ENCODE peak calls at places on chromosomes 1 and 21, in six cellular contexts. D is breast epithelium, T is upper lobe of right lung, X is HCT116, G is H9, M is foreskin keratinocyte. Q is an unnamed sample.

GRCh38 chr1:56063461-56063860 is 515.9 kb downstream of the PLPP3 start:
- DNase-seq in D (peak), T (no peak), X (no peak), G (no peak), M (no peak), Q (peak)

GRCh38 chr1:36738245-36738644 is 255.5 kb upstream of the CSF3R start:
- DNase-seq in D (no peak), T (no peak), X (no peak), G (no peak), M (no peak), Q (no peak)

GRCh38 chr21:31471865-31472264 is 127.8 kb upstream of the TIAM1 start:
- DNase-seq in D (no peak), T (no peak), X (no peak), G (no peak), M (no peak), Q (no peak)

GRCh38 chr21:39612233-39613028 is at the start of gene B3GALT5:
- DNase-seq in D (no peak), T (no peak), X (peak), G (peak), M (no peak), Q (no peak)

GRCh38 chr1:157363660-157364140 is 188.6 kb downstream of the FCRL5 start:
- DNase-seq in D (no peak), T (no peak), X (peak), G (peak), M (no peak), Q (no peak)

GRCh38 chr1:41713557-41714327 is 205.0 kb downstream of the HIVEP3 start:
- DNase-seq in D (no peak), T (peak), X (no peak), G (no peak), M (peak), Q (no peak)

GRCh38 chr1:159218846-159219636 is 14.4 kb downstream of the ACKR1 start:
- DNase-seq in D (no peak), T (no peak), X (no peak), G (no peak), M (no peak), Q (no peak)

GRCh38 chr1:109539676-109540075 is at the start of gene GPR61:
- DNase-seq in D (no peak), T (no peak), X (no peak), G (no peak), M (no peak), Q (no peak)

DNA sequence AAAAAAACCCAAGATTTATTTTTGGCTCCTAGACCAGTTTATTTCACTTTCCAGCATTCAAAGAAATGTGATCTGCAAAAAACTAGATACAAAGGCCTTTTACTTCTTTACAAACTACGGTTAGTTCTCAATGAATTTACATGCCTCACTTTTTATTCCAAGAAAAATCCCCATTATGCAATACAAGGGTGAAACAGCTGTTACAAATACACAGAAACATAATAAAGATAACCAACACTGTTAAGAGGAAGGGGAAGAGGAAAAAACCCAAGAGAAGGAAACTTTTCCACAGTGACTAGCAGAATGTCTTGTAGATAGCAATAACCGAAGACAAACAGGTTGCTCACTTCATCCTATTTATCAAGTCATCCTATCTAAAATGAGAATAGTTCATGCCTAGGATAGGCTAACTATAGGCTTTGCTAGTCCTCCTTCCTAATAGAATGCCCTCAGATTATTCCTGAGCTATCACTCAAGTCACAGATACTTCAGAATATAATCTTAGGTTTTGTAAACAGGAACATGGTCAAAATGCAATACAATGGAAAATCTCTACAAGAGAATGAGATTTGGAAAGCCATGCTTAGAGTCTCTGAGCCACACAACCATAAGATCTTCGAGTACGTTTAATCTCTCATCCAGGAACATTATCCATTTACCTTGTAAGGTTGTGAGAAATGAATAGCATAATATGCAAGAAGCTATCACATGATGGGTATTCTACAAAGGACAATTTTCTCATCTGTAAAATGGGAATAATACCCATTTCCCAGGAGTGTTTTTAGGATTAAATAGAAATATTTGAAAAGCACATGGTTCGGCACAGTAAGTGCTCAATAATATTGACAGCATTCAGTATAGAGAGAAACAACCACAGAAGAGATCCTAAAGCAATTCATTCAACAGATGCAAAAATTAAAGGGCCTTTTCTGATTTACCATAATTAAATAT is 5.4 kb downstream of the PNRC2 start:
- DNase-seq in D (no peak), T (no peak), X (no peak), G (no peak), M (no peak), Q (no peak)
- H3K27ac ChIP-seq in D (peak), T (peak), X (no peak), G (no peak), M (no peak), Q (no peak)

GRCh38 chr1:27567183-27567526 is 36.8 kb downstream of the AHDC1 start:
- DNase-seq in D (no peak), T (no peak), X (no peak), G (no peak), M (no peak), Q (no peak)

GRCh38 chr1:27566462-27567182 is 37.3 kb downstream of the AHDC1 start:
- DNase-seq in D (no peak), T (no peak), X (no peak), G (no peak), M (no peak), Q (no peak)

GRCh38 chr1:27569088-27569459 is 34.9 kb downstream of the AHDC1 start:
- DNase-seq in D (no peak), T (no peak), X (no peak), G (no peak), M (no peak), Q (no peak)

GRCh38 chr1:27568247-27569087 is 35.5 kb downstream of the AHDC1 start:
- DNase-seq in D (peak), T (peak), X (peak), G (peak), M (peak), Q (peak)

GRCh38 chr1:27567931-27568246 is 36.1 kb downstream of the AHDC1 start:
- DNase-seq in D (no peak), T (no peak), X (no peak), G (no peak), M (no peak), Q (no peak)
- H3K27ac ChIP-seq in D (peak), T (peak), X (peak), G (no peak), M (no peak), Q (peak)

DNA sequence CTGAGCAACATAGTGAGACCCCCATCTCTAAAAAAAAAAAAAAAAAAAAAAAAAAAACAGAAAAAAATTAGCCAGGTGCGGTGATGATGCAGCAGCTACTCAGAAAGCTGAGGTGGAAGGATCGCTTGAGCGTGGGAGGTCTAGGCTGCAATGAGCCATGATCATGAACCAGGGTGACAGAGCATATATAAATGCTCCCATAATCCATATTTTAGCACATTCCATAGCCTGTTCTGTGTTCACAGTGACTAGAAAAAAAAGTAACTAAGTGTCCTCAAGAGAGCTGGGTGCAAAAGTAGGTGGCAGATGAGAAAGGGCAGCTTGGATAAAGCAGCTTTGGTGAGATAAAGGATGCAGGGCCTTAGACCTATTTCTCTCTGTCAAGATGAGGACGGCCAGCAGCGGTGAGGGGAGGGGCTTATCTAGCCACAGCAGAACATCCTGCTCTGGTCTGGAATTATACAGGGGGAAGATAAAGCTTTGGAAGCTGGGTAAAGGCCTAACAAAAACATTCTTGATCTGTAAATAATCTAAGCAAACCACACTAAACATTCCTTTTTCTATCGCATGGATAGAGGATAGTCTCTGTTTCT is 205.3 kb downstream of the DAB1 start:
- DNase-seq in D (no peak), T (no peak), X (no peak), G (no peak), M (no peak), Q (no peak)
- H3K27ac ChIP-seq in D (no peak), T (no peak), X (no peak), G (no peak), M (no peak), Q (no peak)

GRCh38 chr1:19465650-19466049 is 19.7 kb downstream of the CAPZB start:
- DNase-seq in D (no peak), T (no peak), X (no peak), G (no peak), M (no peak), Q (no peak)
- H3K27ac ChIP-seq in D (peak), T (peak), X (no peak), G (no peak), M (no peak), Q (peak)

DNA sequence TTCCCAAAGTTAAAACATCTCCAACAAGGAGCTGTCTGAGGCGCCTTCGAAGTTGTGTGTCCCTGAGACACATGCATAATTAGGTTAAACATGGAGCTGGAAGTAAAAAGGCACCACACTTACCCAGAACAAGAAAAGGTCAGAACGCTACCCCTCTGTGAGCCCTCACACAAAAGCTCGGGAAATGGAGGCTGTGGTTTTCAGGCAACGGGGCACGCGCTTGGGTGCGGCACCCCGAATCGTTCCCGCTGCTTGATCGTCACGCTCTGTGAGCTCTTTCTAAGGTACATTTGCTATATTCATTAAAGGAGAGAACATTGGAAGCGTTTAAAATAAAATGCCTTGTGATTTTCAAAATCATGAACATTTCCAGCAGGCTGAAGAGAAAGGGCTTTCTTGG is 12.5 kb downstream of the CAPN8 start:
- DNase-seq in D (no peak), T (no peak), X (no peak), G (no peak), M (no peak), Q (no peak)
- H3K27ac ChIP-seq in D (peak), T (no peak), X (no peak), G (no peak), M (no peak), Q (no peak)

DNA sequence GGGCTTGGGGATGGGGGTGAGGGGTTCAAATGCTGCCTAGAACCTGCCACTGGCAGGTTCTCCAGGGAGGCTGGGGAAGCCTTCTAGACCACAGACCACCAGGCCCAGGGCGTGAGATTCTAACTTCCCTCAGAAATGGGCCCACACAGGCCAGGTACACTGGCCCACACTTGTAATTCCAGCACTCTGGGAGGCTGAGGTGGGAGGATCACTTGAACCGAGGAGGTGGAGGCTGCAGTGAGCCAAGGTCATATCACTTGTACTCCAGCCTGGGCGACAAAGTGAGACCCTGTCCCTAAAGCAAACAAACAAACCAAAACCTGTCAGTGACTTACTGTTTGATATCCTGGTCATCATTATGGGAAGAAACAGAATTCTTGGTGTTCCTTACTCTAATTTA is 31.7 kb downstream of the OPTC start:
- DNase-seq in D (no peak), T (peak), X (no peak), G (no peak), M (no peak), Q (no peak)
- H3K27ac ChIP-seq in D (no peak), T (no peak), X (no peak), G (no peak), M (no peak), Q (no peak)